ENCODE peak calls at places on chromosomes 3 and 15, in four cellular contexts. E, H, K and C are unnamed samples.

GRCh38 chr15:94263341-94264273 is 32.2 kb downstream of the MCTP2 start:
- DNase-seq in K (no peak), E (no peak), H (no peak), C (no peak)

GRCh38 chr3:144915202-144915601 is 943.6 kb downstream of the DIPK2A start:
- DNase-seq in K (no peak), H (no peak), E (no peak), C (no peak)

GRCh38 chr3:29694783-29695182 is 413.9 kb downstream of the RBMS3 start:
- DNase-seq in K (no peak), H (no peak), E (no peak), C (peak)

GRCh38 chr3:188860147-188860546 is 311.6 kb upstream of the TPRG1 start:
- DNase-seq in H (no peak), K (no peak), E (no peak), C (no peak)

GRCh38 chr3:185677146-185677829 is 91.2 kb downstream of the SENP2 start:
- DNase-seq in H (no peak), E (no peak), K (no peak), C (peak)

GRCh38 chr3:116140100-116140689 is 305.1 kb downstream of the LSAMP start:
- DNase-seq in K (no peak), H (no peak), E (no peak), C (no peak)

GRCh38 chr3:140469491-140469890 is 208.4 kb upstream of the TRIM42 start:
- DNase-seq in H (no peak), E (no peak), K (no peak), C (peak)

GRCh38 chr3:36707623-36708409 is 56.5 kb downstream of the DCLK3 start:
- DNase-seq in K (no peak), E (no peak), H (no peak), C (peak)

GRCh38 chr3:144774897-144775296 is 803.3 kb downstream of the DIPK2A start:
- DNase-seq in H (no peak), K (no peak), E (no peak), C (no peak)

GRCh38 chr3:89525597-89525996 is 418.2 kb downstream of the EPHA3 start:
- DNase-seq in K (no peak), E (no peak), H (no peak), C (no peak)

GRCh38 chr3:114502204-114502603 is 208.4 kb downstream of the TIGIT start:
- DNase-seq in H (no peak), K (no peak), E (no peak), C (no peak)

GRCh38 chr15:101501703-101502373 is 12.3 kb upstream of the PCSK6 start:
- DNase-seq in K (no peak), E (no peak), H (peak), C (peak)

GRCh38 chr15:63481105-63481810 is 23.1 kb upstream of the USP3 start:
- DNase-seq in E (no peak), K (no peak), H (no peak), C (peak)

GRCh38 chr3:100104442-100104798 is 9.9 kb downstream of the FILIP1L start:
- DNase-seq in E (no peak), K (no peak), H (no peak), C (no peak)

GRCh38 chr3:36444909-36445308 is 64.6 kb downstream of the STAC start:
- DNase-seq in E (no peak), H (no peak), K (no peak), C (peak)

GRCh38 chr15:81105521-81105920 is 28.5 kb upstream of the CFAP161 start:
- DNase-seq in E (no peak), H (no peak), K (no peak), C (no peak)

GRCh38 chr3:134357914-134358811 is 16.1 kb downstream of the AMOTL2 start:
- DNase-seq in K (no peak), E (no peak), H (no peak), C (peak)

GRCh38 chr3:29385056-29385455 is 104.2 kb downstream of the RBMS3 start:
- DNase-seq in H (no peak), E (no peak), K (no peak), C (peak)

GRCh38 chr3:78765671-78766485 is 1001.9 kb downstream of the ROBO1 start:
- DNase-seq in H (no peak), K (no peak), E (no peak), C (no peak)

GRCh38 chr15:79849789-79850188 is 47.0 kb downstream of the MTHFS start:
- DNase-seq in E (no peak), H (no peak), K (no peak), C (peak)

GRCh38 chr3:159586587-159587202 is 401.9 kb upstream of the IL12A start:
- DNase-seq in E (no peak), K (no peak), H (no peak), C (peak)

GRCh38 chr3:125061170-125061569 is 5.4 kb upstream of the HEG1 start:
- DNase-seq in H (no peak), E (no peak), K (peak), C (no peak)

GRCh38 chr3:129554356-129555120 is 11.6 kb downstream of the H1-8 start:
- DNase-seq in E (no peak), K (no peak), H (no peak), C (no peak)

GRCh38 chr15:63015618-63016017 is 26.9 kb upstream of the TPM1 start:
- DNase-seq in E (no peak), H (no peak), K (no peak), C (peak)

GRCh38 chr3:123780656-123781055 is 103.5 kb downstream of the MYLK start:
- DNase-seq in H (no peak), E (no peak), K (no peak), C (peak)

GRCh38 chr15:58258501-58259274 is 120.5 kb downstream of the AQP9 start:
- DNase-seq in K (no peak), H (no peak), E (no peak), C (no peak)

GRCh38 chr3:114154321-114154821 is 24.5 kb downstream of the DRD3 start:
- DNase-seq in K (no peak), H (no peak), E (no peak), C (no peak)